ENCODE peak calls at places on chromosomes 12 and 14, in five cellular contexts. One of them, this sample, is unnamed.

GRCh38 chr12:6205144-6205539 is 4.9 kb downstream of the CD9 start:
- DNase-seq in HepG2: no peak
- DNase-seq in A549: no peak
- DNase-seq in GM12878: no peak
- DNase-seq in K562: no peak
- DNase-seq in this sample: no peak

GRCh38 chr12:31970199-31970598 is 11.0 kb downstream of the RESF1 start:
- DNase-seq in HepG2: peak; percentile 30
- DNase-seq in A549: peak; percentile 21
- DNase-seq in GM12878: no peak
- DNase-seq in K562: no peak
- DNase-seq in this sample: no peak

GRCh38 chr12:40587970-40588369 is 104.3 kb upstream of the CNTN1 start:
- DNase-seq in HepG2: no peak
- DNase-seq in A549: no peak
- DNase-seq in GM12878: no peak
- DNase-seq in K562: no peak
- DNase-seq in this sample: no peak

GRCh38 chr14:85576848-85577541 is 47.1 kb downstream of the FLRT2 start:
- DNase-seq in HepG2: no peak
- DNase-seq in A549: no peak
- DNase-seq in GM12878: no peak
- DNase-seq in K562: no peak
- DNase-seq in this sample: no peak

GRCh38 chr12:14768823-14769405 is 34.4 kb downstream of the WBP11 start:
- DNase-seq in HepG2: no peak
- DNase-seq in A549: no peak
- DNase-seq in GM12878: peak; percentile 30
- DNase-seq in K562: no peak
- DNase-seq in this sample: peak; percentile 50

GRCh38 chr14:63727231-63727735 is 582 bp downstream of the SGPP1 start:
- DNase-seq in HepG2: no peak
- DNase-seq in A549: peak; percentile 15
- DNase-seq in GM12878: no peak
- DNase-seq in K562: peak; percentile 7
- DNase-seq in this sample: no peak

GRCh38 chr14:34098045-34098984 is 147.4 kb upstream of the EGLN3 start:
- DNase-seq in HepG2: peak; percentile 68
- DNase-seq in A549: peak; percentile 35
- DNase-seq in GM12878: peak; percentile 36
- DNase-seq in K562: peak; percentile 52
- DNase-seq in this sample: peak; percentile 47

GRCh38 chr12:66851134-66851533 is 172.3 kb upstream of the GRIP1 start:
- DNase-seq in HepG2: no peak
- DNase-seq in A549: no peak
- DNase-seq in GM12878: no peak
- DNase-seq in K562: no peak
- DNase-seq in this sample: no peak

GRCh38 chr12:19970116-19970515 is 398.2 kb upstream of the PDE3A start:
- DNase-seq in HepG2: no peak
- DNase-seq in A549: no peak
- DNase-seq in GM12878: no peak
- DNase-seq in K562: no peak
- DNase-seq in this sample: no peak

GRCh38 chr14:53153702-53154112 is 584 bp upstream of the DDHD1 start:
- DNase-seq in HepG2: no peak
- DNase-seq in A549: no peak
- DNase-seq in GM12878: no peak
- DNase-seq in K562: no peak
- DNase-seq in this sample: no peak

GRCh38 chr14:97626088-97626487 is 828.9 kb downstream of the VRK1 start:
- DNase-seq in HepG2: no peak
- DNase-seq in A549: no peak
- DNase-seq in GM12878: no peak
- DNase-seq in K562: no peak
- DNase-seq in this sample: no peak

GRCh38 chr12:46383654-46384450 is 11.3 kb upstream of the SLC38A2 start:
- DNase-seq in HepG2: peak; percentile 67
- DNase-seq in A549: no peak
- DNase-seq in GM12878: no peak
- DNase-seq in K562: no peak
- DNase-seq in this sample: no peak

GRCh38 chr12:3078086-3078820 is 1.1 kb downstream of the TSPAN9 start:
- DNase-seq in HepG2: no peak
- DNase-seq in A549: peak; percentile 38
- DNase-seq in GM12878: no peak
- DNase-seq in K562: no peak
- DNase-seq in this sample: no peak

GRCh38 chr12:78118486-78118885 is 287.8 kb downstream of the NAV3 start:
- DNase-seq in HepG2: no peak
- DNase-seq in A549: no peak
- DNase-seq in GM12878: no peak
- DNase-seq in K562: no peak
- DNase-seq in this sample: no peak

GRCh38 chr12:63968685-63969084 is 124.2 kb downstream of the SRGAP1 start:
- DNase-seq in HepG2: no peak
- DNase-seq in A549: no peak
- DNase-seq in GM12878: no peak
- DNase-seq in K562: no peak
- DNase-seq in this sample: no peak

GRCh38 chr12:49365542-49365941 is 1.7 kb upstream of the SPATS2 start:
- DNase-seq in HepG2: no peak
- DNase-seq in A549: no peak
- DNase-seq in GM12878: no peak
- DNase-seq in K562: peak; percentile 29
- DNase-seq in this sample: no peak

GRCh38 chr14:99026471-99026870 is 245.5 kb downstream of the BCL11B start:
- DNase-seq in HepG2: no peak
- DNase-seq in A549: no peak
- DNase-seq in GM12878: no peak
- DNase-seq in K562: no peak
- DNase-seq in this sample: no peak

GRCh38 chr12:94149781-94150482 is 1.6 kb downstream of the PLXNC1 start:
- DNase-seq in HepG2: no peak
- DNase-seq in A549: no peak
- DNase-seq in GM12878: no peak
- DNase-seq in K562: no peak
- DNase-seq in this sample: peak; percentile 69

GRCh38 chr12:82873951-82874350 is 187.2 kb downstream of the TMTC2 start:
- DNase-seq in HepG2: no peak
- DNase-seq in A549: no peak
- DNase-seq in GM12878: no peak
- DNase-seq in K562: no peak
- DNase-seq in this sample: no peak

GRCh38 chr14:104202259-104203070 is 64.1 kb downstream of the KIF26A start:
- DNase-seq in HepG2: no peak
- DNase-seq in A549: no peak
- DNase-seq in GM12878: no peak
- DNase-seq in K562: no peak
- DNase-seq in this sample: no peak

GRCh38 chr14:23572841-23573240 is 5.2 kb upstream of the AP1G2 start:
- DNase-seq in HepG2: peak; percentile 3
- DNase-seq in A549: no peak
- DNase-seq in GM12878: no peak
- DNase-seq in K562: no peak
- DNase-seq in this sample: no peak

DNA sequence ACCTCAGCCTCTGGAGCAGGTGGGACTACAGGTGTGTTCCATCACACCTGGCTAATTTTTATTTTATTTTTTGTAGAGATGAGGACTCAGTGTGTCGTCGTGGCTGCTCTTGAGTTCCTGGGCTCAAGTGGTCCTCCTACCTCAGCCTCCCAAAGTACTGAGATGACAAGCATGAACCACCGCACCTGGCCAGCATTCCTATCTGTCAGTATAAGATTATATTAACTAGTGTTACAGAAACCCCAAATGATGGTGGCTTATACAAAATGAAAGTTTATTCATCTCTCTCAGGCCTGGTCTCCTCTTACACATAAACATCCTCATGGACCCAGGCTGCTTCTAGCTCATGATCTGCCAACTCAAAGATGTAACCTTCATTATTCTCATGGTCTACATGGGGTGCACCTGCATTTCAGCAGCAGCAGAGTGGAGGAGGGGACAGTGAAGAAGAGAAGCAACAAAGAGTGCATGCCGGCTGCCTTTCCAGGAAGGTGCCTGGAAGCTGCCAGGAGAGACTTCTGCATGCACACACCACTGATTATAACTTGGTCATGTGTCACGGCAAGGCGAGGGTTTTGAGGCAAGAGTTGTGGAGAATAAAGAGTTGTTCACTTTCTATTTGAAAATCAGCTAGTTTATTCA is 101.3 kb downstream of the DUSP16 start:
- DNase-seq in HepG2: no peak
- DNase-seq in A549: no peak
- DNase-seq in GM12878: no peak
- DNase-seq in K562: no peak
- DNase-seq in this sample: no peak
- TF ChIP-seq KDM1A in HepG2: no peak
- TF ChIP-seq KDM1A in A549: no peak
- TF ChIP-seq KDM1A in GM12878: no peak
- TF ChIP-seq KDM1A in K562: no peak
- TF ChIP-seq KDM1A in this sample: no peak

GRCh38 chr12:54959291-54960018 is 25.1 kb downstream of the TESPA1 start:
- DNase-seq in HepG2: no peak
- DNase-seq in A549: no peak
- DNase-seq in GM12878: peak; percentile 46
- DNase-seq in K562: no peak
- DNase-seq in this sample: no peak

GRCh38 chr12:54958048-54958658 is 26.4 kb downstream of the TESPA1 start:
- DNase-seq in HepG2: peak; percentile 39
- DNase-seq in A549: peak; percentile 22
- DNase-seq in GM12878: peak; percentile 44
- DNase-seq in K562: peak; percentile 29
- DNase-seq in this sample: no peak

GRCh38 chr12:54956322-54956721 is 28.2 kb downstream of the TESPA1 start:
- DNase-seq in HepG2: no peak
- DNase-seq in A549: no peak
- DNase-seq in GM12878: no peak
- DNase-seq in K562: no peak
- DNase-seq in this sample: no peak

GRCh38 chr12:54954228-54954627 is 30.3 kb downstream of the TESPA1 start:
- DNase-seq in HepG2: no peak
- DNase-seq in A549: no peak
- DNase-seq in GM12878: no peak
- DNase-seq in K562: no peak
- DNase-seq in this sample: no peak

GRCh38 chr12:54956818-54957641 is 27.5 kb downstream of the TESPA1 start:
- DNase-seq in HepG2: no peak
- DNase-seq in A549: no peak
- DNase-seq in GM12878: no peak
- DNase-seq in K562: no peak
- DNase-seq in this sample: no peak
- TF ChIP-seq KDM1A in HepG2: no peak
- TF ChIP-seq KDM1A in A549: no peak
- TF ChIP-seq KDM1A in GM12878: no peak
- TF ChIP-seq KDM1A in K562: no peak
- TF ChIP-seq KDM1A in this sample: no peak

GRCh38 chr14:69571879-69572633 is 2.6 kb downstream of the CCDC177 start:
- DNase-seq in HepG2: peak; percentile 17
- DNase-seq in A549: no peak
- DNase-seq in GM12878: no peak
- DNase-seq in K562: peak; percentile 38
- DNase-seq in this sample: no peak
- TF ChIP-seq KDM1A in HepG2: no peak
- TF ChIP-seq KDM1A in A549: no peak
- TF ChIP-seq KDM1A in GM12878: no peak
- TF ChIP-seq KDM1A in K562: no peak
- TF ChIP-seq KDM1A in this sample: no peak

GRCh38 chr14:92105845-92106094 is 612 bp downstream of the ATXN3 start:
- DNase-seq in HepG2: peak; percentile 5
- DNase-seq in A549: no peak
- DNase-seq in GM12878: no peak
- DNase-seq in K562: peak; percentile 7
- DNase-seq in this sample: no peak
- TF ChIP-seq KDM1A in HepG2: no peak
- TF ChIP-seq KDM1A in A549: no peak
- TF ChIP-seq KDM1A in GM12878: no peak
- TF ChIP-seq KDM1A in K562: no peak
- TF ChIP-seq KDM1A in this sample: no peak

GRCh38 chr12:111685811-111686573 is at the start of the genes ACAD10 and BRAP:
- DNase-seq in HepG2: peak; percentile 89
- DNase-seq in A549: peak; percentile 96
- DNase-seq in GM12878: peak; percentile 89
- DNase-seq in K562: peak; percentile 96
- DNase-seq in this sample: peak; percentile 80

GRCh38 chr12:111685322-111685810 is 390 bp downstream of the BRAP start:
- DNase-seq in HepG2: peak; percentile 12
- DNase-seq in A549: no peak
- DNase-seq in GM12878: no peak
- DNase-seq in K562: no peak
- DNase-seq in this sample: no peak

GRCh38 chr12:111687952-111688351 is 2.1 kb downstream of the ACAD10 start:
- DNase-seq in HepG2: no peak
- DNase-seq in A549: no peak
- DNase-seq in GM12878: no peak
- DNase-seq in K562: no peak
- DNase-seq in this sample: no peak

GRCh38 chr12:111687255-111687654 is 1.4 kb downstream of the ACAD10 start:
- DNase-seq in HepG2: peak; percentile 31
- DNase-seq in A549: peak; percentile 27
- DNase-seq in GM12878: peak; percentile 5
- DNase-seq in K562: peak; percentile 48
- DNase-seq in this sample: no peak

GRCh38 chr12:111686574-111687105 is 787 bp downstream of the ACAD10 start:
- DNase-seq in HepG2: no peak
- DNase-seq in A549: no peak
- DNase-seq in GM12878: no peak
- DNase-seq in K562: no peak
- DNase-seq in this sample: no peak
- TF ChIP-seq KDM1A in HepG2: no peak
- TF ChIP-seq KDM1A in A549: no peak
- TF ChIP-seq KDM1A in GM12878: no peak
- TF ChIP-seq KDM1A in K562: no peak
- TF ChIP-seq KDM1A in this sample: no peak